ENCODE peak calls at places on chromosomes 4 and X, in four cellular contexts. H is SK-N-SH, I is K562, E is HepG2. F is an unnamed sample.

GRCh38 chrX:97471071-97471470 is 587.4 kb downstream of the RPA4 start:
- DNase-seq in H (no peak), I (no peak), E (no peak), F (no peak)

GRCh38 chr4:53507671-53508286 is 83.5 kb downstream of the LNX1 start:
- DNase-seq in H (no peak), I (no peak), E (peak; percentile 30), F (no peak)

GRCh38 chr4:110639207-110640092 is 16.6 kb upstream of the PITX2 start:
- DNase-seq in H (no peak), I (no peak), E (no peak), F (no peak)

GRCh38 chrX:19121898-19122640 is at the start of gene ADGRG2:
- DNase-seq in H (peak; percentile 71), I (no peak), E (no peak), F (no peak)

GRCh38 chr4:152325831-152326230 is 210.1 kb downstream of the FBXW7 start:
- DNase-seq in H (no peak), I (no peak), E (no peak), F (no peak)

GRCh38 chrX:86946569-86946968 is 571.0 kb upstream of the KLHL4 start:
- DNase-seq in H (peak; percentile 4), I (peak; percentile 7), E (peak; percentile 30), F (peak; percentile 1)

GRCh38 chr4:15729910-15730533 is 27.2 kb downstream of the BST1 start:
- DNase-seq in H (peak; percentile 66), I (peak; percentile 59), E (peak; percentile 45), F (peak; percentile 2)

GRCh38 chrX:31871989-31872388 is 800.1 kb upstream of the FTHL17 start:
- DNase-seq in H (no peak), I (peak; percentile 39), E (no peak), F (no peak)

GRCh38 chr4:153022233-153022632 is 86.1 kb downstream of the FHDC1 start:
- DNase-seq in H (no peak), I (no peak), E (no peak), F (no peak)

GRCh38 chr4:159075531-159075932 is 27.3 kb upstream of the RAPGEF2 start:
- DNase-seq in H (no peak), I (no peak), E (no peak), F (no peak)

GRCh38 chr4:4851906-4852305 is 7.6 kb upstream of the MSX1 start:
- DNase-seq in H (no peak), I (no peak), E (no peak), F (no peak)

GRCh38 chr4:140756292-140757219 is at the start of gene TBC1D9:
- DNase-seq in H (peak; percentile 81), I (no peak), E (peak; percentile 68), F (peak; percentile 25)

GRCh38 chr4:117134386-117134785 is 49.0 kb upstream of the TRAM1L1 start:
- DNase-seq in H (peak; percentile 30), I (no peak), E (peak; percentile 20), F (peak; percentile 0)

GRCh38 chr4:123564758-123565346 is 168.3 kb downstream of the SPRY1 start:
- DNase-seq in H (peak; percentile 60), I (peak; percentile 74), E (peak; percentile 92), F (peak; percentile 43)

GRCh38 chr4:108703966-108704365 is 53.6 kb downstream of the OSTC start:
- DNase-seq in H (no peak), I (no peak), E (no peak), F (no peak)

GRCh38 chrX:69153060-69153730 is 12.1 kb downstream of the PJA1 start:
- DNase-seq in H (peak; percentile 15), I (peak; percentile 12), E (peak; percentile 34), F (no peak)

GRCh38 chr4:140675599-140676231 is 80.5 kb downstream of the TBC1D9 start:
- DNase-seq in H (no peak), I (no peak), E (no peak), F (no peak)

GRCh38 chr4:7777017-7777710 is 162.5 kb downstream of the AFAP1 start:
- DNase-seq in H (no peak), I (no peak), E (no peak), F (no peak)

GRCh38 chrX:70168238-70169188 is 8.8 kb upstream of the DGAT2L6 start:
- DNase-seq in H (no peak), I (peak; percentile 32), E (peak; percentile 25), F (no peak)

GRCh38 chr4:73844352-73844751 is 7.9 kb downstream of the CXCL6 start:
- DNase-seq in H (no peak), I (no peak), E (no peak), F (no peak)

GRCh38 chr4:36704289-36704688 is 422.9 kb downstream of the DTHD1 start:
- DNase-seq in H (no peak), I (no peak), E (no peak), F (no peak)

GRCh38 chr4:23720556-23720955 is 169.3 kb downstream of the PPARGC1A start:
- DNase-seq in H (no peak), I (no peak), E (no peak), F (no peak)

GRCh38 chr4:8888856-8889255 is 17.2 kb upstream of the HMX1 start:
- DNase-seq in H (no peak), I (no peak), E (no peak), F (no peak)

GRCh38 chr4:77817304-77818076 is 1.7 kb downstream of the CNOT6L start:
- DNase-seq in H (no peak), I (no peak), E (peak; percentile 92), F (no peak)

GRCh38 chr4:66034671-66035070 is 364.4 kb upstream of the EPHA5 start:
- DNase-seq in H (no peak), I (no peak), E (no peak), F (no peak)

GRCh38 chr4:169147217-169147616 is 123.5 kb downstream of the SH3RF1 start:
- DNase-seq in H (no peak), I (no peak), E (no peak), F (no peak)

GRCh38 chr4:122010610-122011009 is 58.8 kb upstream of the TRPC3 start:
- DNase-seq in H (no peak), I (no peak), E (no peak), F (no peak)

GRCh38 chrX:24301060-24301459 is 12.8 kb downstream of the SUPT20HL2 start:
- DNase-seq in H (no peak), I (no peak), E (no peak), F (no peak)

GRCh38 chr4:108270466-108271450 is 102.0 kb upstream of the LEF1 start:
- DNase-seq in H (no peak), I (no peak), E (no peak), F (no peak)

GRCh38 chr4:181821039-181822004 is 421.9 kb upstream of the TENM3 start:
- DNase-seq in H (no peak), I (no peak), E (no peak), F (no peak)

GRCh38 chr4:173301518-173302201 is 32.5 kb downstream of the HMGB2 start:
- DNase-seq in H (peak; percentile 24), I (peak; percentile 20), E (no peak), F (no peak)

GRCh38 chr4:93201471-93201870 is 627.1 kb upstream of the ATOH1 start:
- DNase-seq in H (no peak), I (no peak), E (no peak), F (no peak)

GRCh38 chr4:72286185-72286584 is 254.4 kb downstream of the NPFFR2 start:
- DNase-seq in H (peak; percentile 1), I (no peak), E (no peak), F (no peak)

DNA sequence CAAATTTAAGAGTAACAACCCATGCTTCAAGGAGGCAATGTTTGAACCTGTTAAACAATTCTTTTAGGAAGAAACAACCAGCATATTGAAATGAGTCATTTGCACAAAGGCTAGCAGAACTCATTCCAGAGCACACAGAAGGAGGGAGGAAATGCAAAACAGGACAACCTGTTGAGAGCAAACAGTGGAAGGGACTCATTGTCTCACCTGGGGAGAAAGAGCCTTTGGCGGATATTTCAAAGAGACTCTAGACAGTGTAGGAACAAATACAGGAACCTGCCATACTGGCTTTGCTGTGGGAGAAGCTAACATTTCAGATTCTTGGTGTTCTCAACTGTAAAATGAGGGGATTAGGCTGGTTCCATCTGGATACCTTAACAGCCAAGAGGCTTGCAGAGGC is 14.8 kb upstream of the RASGEF1B start:
- DNase-seq in H (no peak), I (no peak), E (no peak), F (no peak)
- TF ChIP-seq EP300 in H (no peak), I (no peak), E (no peak), F (no peak)

GRCh38 chr4:48247142-48247877 is 22.3 kb downstream of the TEC start:
- DNase-seq in H (no peak), I (no peak), E (no peak), F (peak; percentile 51)
- TF ChIP-seq NFIC in H (no peak), I (peak; percentile 21), E (no peak), F (peak; percentile 39)

DNA sequence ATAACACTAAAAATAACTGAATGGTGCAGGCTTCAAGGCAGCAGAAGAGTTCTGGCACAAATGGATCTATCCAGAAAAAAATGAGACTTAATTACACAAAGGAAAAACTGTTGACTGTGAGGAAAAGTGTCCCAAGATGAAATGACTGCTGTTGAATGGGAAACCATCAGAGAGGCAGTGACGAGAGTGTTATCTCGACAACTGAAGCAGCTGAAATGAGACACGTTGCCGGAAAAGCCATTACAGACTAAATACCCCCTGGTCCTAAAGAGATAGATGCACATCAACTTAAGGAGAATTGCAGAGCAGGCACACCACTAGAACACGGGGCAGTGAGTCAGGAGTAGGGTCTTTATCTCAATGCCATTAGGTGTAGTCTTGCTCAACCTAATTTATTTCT is 277.8 kb downstream of the DMD start:
- DNase-seq in H (peak; percentile 43), I (no peak), E (no peak), F (no peak)
- TF ChIP-seq EP300 in H (no peak), I (no peak), E (no peak), F (no peak)

GRCh38 chr4:69039071-69039470 is 57.2 kb upstream of the UGT2B7 start:
- DNase-seq in H (no peak), I (no peak), E (no peak), F (no peak)

GRCh38 chr4:69049860-69050259 is 46.4 kb upstream of the UGT2B7 start:
- DNase-seq in H (no peak), I (no peak), E (no peak), F (no peak)

GRCh38 chr4:69038582-69038981 is 57.7 kb upstream of the UGT2B7 start:
- DNase-seq in H (no peak), I (no peak), E (no peak), F (no peak)

DNA sequence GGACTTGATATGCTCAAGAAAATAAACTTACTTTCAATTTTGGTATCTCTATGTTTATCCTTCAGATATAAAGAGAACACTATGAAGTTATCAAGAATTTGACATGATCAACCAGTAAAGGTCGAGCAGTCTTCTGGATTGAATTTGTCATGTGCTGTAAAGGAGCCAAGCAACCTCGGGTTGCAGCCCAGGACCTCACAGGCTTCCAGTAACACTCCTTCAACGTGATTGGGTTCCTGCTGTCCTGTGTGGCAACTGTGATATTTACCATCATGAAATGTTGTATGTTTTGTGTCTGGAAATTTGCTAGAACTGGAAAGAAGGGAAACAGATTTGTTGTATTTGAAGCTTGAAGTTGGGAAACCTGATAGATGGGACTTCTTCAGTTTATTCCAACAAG is 52.0 kb upstream of the UGT2B7 start:
- DNase-seq in H (no peak), I (no peak), E (no peak), F (no peak)
- TF ChIP-seq NFIC in H (no peak), I (no peak), E (no peak), F (no peak)

GRCh38 chr4:134024251-134024650 is 177.3 kb downstream of the PABPC4L start:
- DNase-seq in H (no peak), I (no peak), E (peak; percentile 43), F (no peak)

GRCh38 chr4:134018845-134019244 is 182.7 kb downstream of the PABPC4L start:
- DNase-seq in H (no peak), I (no peak), E (no peak), F (no peak)

GRCh38 chr4:134019657-134020056 is 181.9 kb downstream of the PABPC4L start:
- DNase-seq in H (no peak), I (no peak), E (no peak), F (no peak)
- TF ChIP-seq EP300 in H (no peak), I (no peak), E (no peak), F (no peak)

F was measured in GM12878.